ENCODE peak calls at places on chromosomes 12 and 14, in five cellular contexts. L is upper lobe of right lung, Y is PC-3, I is heart right ventricle, N is suprapubic skin. H is an unnamed sample. For H3K27me3, the result is how much of the 10 kb centered on the place peaks cover.

GRCh38 chr12:131511391-131511802 is 199.5 kb upstream of the SFSWAP start:
- DNase-seq in Y (peak), I (no peak), L (no peak), N (no peak), H (peak)

GRCh38 chr14:27881646-27882045 is 884.9 kb upstream of the FOXG1 start:
- DNase-seq in L (no peak), Y (no peak), I (no peak), N (no peak), H (no peak)

GRCh38 chr12:105100207-105100985 is 7.1 kb upstream of the WASHC4 start:
- DNase-seq in Y (peak), I (no peak), N (no peak), L (no peak), H (no peak)

GRCh38 chr12:5043589-5044419 is at the start of gene KCNA5:
- DNase-seq in I (peak), L (no peak), N (no peak), Y (no peak), H (no peak)

GRCh38 chr14:82387699-82388098 is 854.0 kb upstream of the SEL1L start:
- DNase-seq in I (no peak), Y (no peak), L (no peak), N (no peak), H (no peak)

GRCh38 chr14:55241673-55242072 is 29.5 kb upstream of the FBXO34 start:
- DNase-seq in I (no peak), L (no peak), Y (no peak), N (no peak), H (no peak)

GRCh38 chr12:97899956-97900355 is 437.4 kb downstream of the RMST start:
- DNase-seq in N (no peak), Y (no peak), I (no peak), L (no peak), H (peak)

GRCh38 chr12:119710374-119710773 is 42.4 kb downstream of the PRKAB1 start:
- DNase-seq in N (no peak), L (peak), Y (peak), I (no peak), H (no peak)

GRCh38 chr14:61611880-61612630 is 83.3 kb upstream of the HIF1A start:
- DNase-seq in Y (no peak), N (no peak), I (no peak), L (no peak), H (no peak)

GRCh38 chr12:44930972-44931600 is 55.0 kb upstream of the NELL2 start:
- DNase-seq in I (no peak), N (no peak), L (no peak), Y (peak), H (peak)

GRCh38 chr12:1793426-1794210 is 26.7 kb upstream of the LRTM2 start:
- DNase-seq in N (no peak), L (peak), Y (no peak), I (no peak), H (no peak)

GRCh38 chr14:74686324-74686723 is 26.6 kb downstream of the AREL1 start:
- DNase-seq in N (no peak), L (no peak), Y (no peak), I (no peak), H (no peak)

GRCh38 chr14:57831981-57832380 is 33.9 kb downstream of the SLC35F4 start:
- DNase-seq in L (no peak), N (no peak), I (no peak), Y (no peak), H (no peak)

GRCh38 chr12:123830675-123831074 is 68.6 kb downstream of the DNAH10 start:
- DNase-seq in I (no peak), L (no peak), N (no peak), Y (no peak), H (no peak)

GRCh38 chr12:69348162-69348938 is at the start of gene LYZ:
- DNase-seq in Y (no peak), I (peak), L (no peak), N (no peak), H (no peak)

GRCh38 chr14:106200539-106201310 is 674.3 kb downstream of the TMEM121 start:
- DNase-seq in L (no peak), I (no peak), Y (no peak), N (no peak), H (no peak)

GRCh38 chr14:64640839-64641238 is 63.4 kb upstream of the PLEKHG3 start:
- DNase-seq in Y (no peak), N (no peak), I (no peak), L (no peak), H (peak)

GRCh38 chr14:55328317-55328716 is 57.1 kb downstream of the FBXO34 start:
- DNase-seq in N (no peak), Y (no peak), L (no peak), I (no peak), H (peak)

GRCh38 chr12:19183121-19183838 is 53.7 kb downstream of the PLEKHA5 start:
- DNase-seq in Y (no peak), L (no peak), N (no peak), I (no peak), H (no peak)

GRCh38 chr14:80956922-80957321 is 1.5 kb downstream of the TSHR start:
- DNase-seq in L (no peak), I (peak), N (no peak), Y (no peak), H (no peak)

GRCh38 chr12:42588308-42588836 is 1.2 kb downstream of the PRICKLE1 start:
- DNase-seq in N (no peak), Y (peak), L (no peak), I (peak), H (no peak)

GRCh38 chr12:108989381-108989780 is 31.5 kb downstream of the SVOP start:
- DNase-seq in N (no peak), Y (no peak), I (no peak), L (no peak), H (no peak)

GRCh38 chr12:79174656-79175055 is 310.1 kb downstream of the SYT1 start:
- DNase-seq in Y (peak), N (no peak), I (no peak), L (no peak), H (peak)

GRCh38 chr12:80593766-80594165 is 113.7 kb upstream of the MYF6 start:
- DNase-seq in Y (peak), I (no peak), L (no peak), N (no peak), H (peak)

GRCh38 chr12:70443274-70443673 is 77.2 kb downstream of the KCNMB4 start:
- DNase-seq in Y (peak), L (no peak), I (no peak), N (no peak), H (peak)

GRCh38 chr12:121138284-121138683 is 5.6 kb downstream of the P2RX7 start:
- DNase-seq in N (no peak), Y (no peak), L (no peak), I (no peak), H (no peak)

GRCh38 chr12:10186299-10186698 is 7.5 kb downstream of the TMEM52B start:
- DNase-seq in Y (no peak), N (no peak), L (peak), I (peak), H (no peak)

GRCh38 chr12:118682656-118683055 is 298.7 kb upstream of the SRRM4 start:
- DNase-seq in N (no peak), Y (no peak), I (no peak), L (no peak), H (no peak)

GRCh38 chr14:21771671-21772070 is 98.1 kb upstream of the OR4E1 start:
- DNase-seq in Y (peak), I (no peak), N (no peak), L (no peak), H (peak)

GRCh38 chr12:57380300-57380699 is 50.5 kb downstream of the R3HDM2 start:
- DNase-seq in N (no peak), I (no peak), L (no peak), Y (no peak), H (no peak)

GRCh38 chr14:104460920-104461651 is 118.5 kb upstream of the C14orf180 start:
- DNase-seq in Y (no peak), I (peak), N (peak), L (no peak), H (no peak)
- H3K27me3 ChIP-seq in Y (half or more), I (under half), N (half or more), L (under half), H (under half)

DNA sequence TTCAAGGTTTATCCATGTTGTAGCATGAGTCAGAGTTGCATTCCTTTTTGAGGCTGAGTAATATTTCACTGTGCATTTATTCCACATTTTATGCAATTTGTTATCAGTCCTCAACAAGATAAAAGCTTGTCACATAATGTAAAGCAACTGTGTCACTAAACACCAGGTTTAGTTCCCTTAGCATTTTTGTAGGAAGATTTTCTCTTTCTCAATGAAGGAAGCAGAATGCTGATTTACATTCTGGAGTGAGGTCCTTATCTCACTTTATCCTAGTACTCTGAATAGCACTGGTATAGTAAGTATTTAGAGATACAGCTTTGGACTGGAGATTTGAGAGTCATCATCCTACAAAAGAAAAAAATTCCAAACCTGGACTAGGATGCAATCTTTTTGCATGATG is 9.8 kb upstream of the EXD2 start:
- DNase-seq in I (no peak), Y (no peak), N (no peak), L (no peak), H (no peak)
- H3K27me3 ChIP-seq in I (under half), Y (under half), N (under half), L (under half), H (under half)

DNA sequence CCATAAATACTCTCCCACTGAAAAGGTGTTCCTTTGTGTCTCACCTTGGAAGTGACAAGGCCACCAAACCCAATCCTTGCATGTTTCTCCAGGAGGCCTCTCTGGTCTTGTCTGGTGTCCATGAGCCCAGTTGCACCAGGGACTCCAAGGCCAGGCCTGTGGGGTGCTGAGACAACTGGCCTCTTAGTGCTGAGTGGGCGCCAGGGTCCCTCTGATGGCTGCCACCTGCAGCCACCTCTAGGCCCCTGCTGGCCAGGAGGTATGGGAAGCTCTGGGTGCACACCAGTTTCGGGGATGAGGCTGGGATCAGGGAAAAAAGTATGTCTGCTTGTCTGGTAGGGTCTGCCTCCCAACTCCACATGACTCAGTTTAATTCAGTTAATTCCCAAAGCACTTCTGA is 15.2 kb upstream of the FAM181A start:
- DNase-seq in I (no peak), N (no peak), L (no peak), Y (no peak), H (no peak)
- H3K27me3 ChIP-seq in I (under half), N (under half), L (under half), Y (under half), H (under half)

GRCh38 chr12:130334937-130335336 is 2.8 kb upstream of the PIWIL1 start:
- DNase-seq in L (no peak), Y (no peak), I (no peak), N (no peak), H (peak)

GRCh38 chr12:130336723-130337475 is 788 bp upstream of the PIWIL1 start:
- DNase-seq in N (no peak), I (no peak), Y (no peak), L (no peak), H (no peak)

GRCh38 chr12:130337476-130338303 is at the start of gene PIWIL1:
- DNase-seq in L (no peak), Y (no peak), N (no peak), I (no peak), H (no peak)

GRCh38 chr12:130334399-130334798 is 3.3 kb upstream of the PIWIL1 start:
- DNase-seq in Y (no peak), L (no peak), N (no peak), I (no peak), H (no peak)

DNA sequence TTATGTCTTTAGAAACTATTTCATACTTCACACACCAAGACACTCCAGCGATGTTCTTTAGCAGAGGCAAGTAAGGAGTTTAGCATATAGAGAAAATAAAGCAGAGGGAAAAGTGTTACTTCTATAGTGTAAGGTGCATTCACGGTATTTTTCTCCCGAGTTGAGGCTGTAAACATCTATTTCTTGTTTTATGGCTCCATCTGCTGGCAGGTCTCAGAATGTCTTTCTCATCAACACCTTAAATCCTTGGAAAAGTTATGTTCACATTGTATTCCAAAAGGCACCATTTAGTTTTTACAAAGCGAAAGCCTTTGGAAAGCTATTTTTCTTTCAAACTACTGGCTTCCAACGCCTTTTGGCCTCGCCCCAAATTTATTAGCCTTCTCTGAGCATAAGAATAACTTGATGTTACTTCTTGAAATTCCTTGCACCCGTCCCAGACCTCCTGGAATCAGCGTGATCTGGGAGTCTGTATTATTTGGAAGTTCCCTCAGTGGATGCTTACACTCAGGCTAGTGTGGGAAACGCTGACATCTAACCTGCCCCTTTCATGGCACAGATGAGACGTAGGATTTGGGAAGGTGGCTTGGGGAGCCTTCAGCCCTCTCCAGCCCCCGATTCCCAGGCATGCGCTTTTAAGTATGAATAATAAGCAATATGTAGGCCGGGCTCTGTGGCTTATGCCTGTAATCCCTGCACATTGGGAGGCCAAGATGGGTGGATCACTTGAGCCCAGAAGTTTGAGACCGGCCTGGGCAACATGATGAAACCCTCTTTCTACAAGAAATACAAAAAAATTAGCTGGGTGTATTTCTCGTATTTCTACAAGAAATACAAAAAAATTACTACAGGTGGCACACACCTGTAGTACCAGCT is 1.9 kb upstream of the PIWIL1 start:
- DNase-seq in I (peak), N (no peak), Y (peak), L (no peak), H (peak)
- H3K27me3 ChIP-seq in I (under half), N (under half), Y (under half), L (under half), H (under half)

DNA sequence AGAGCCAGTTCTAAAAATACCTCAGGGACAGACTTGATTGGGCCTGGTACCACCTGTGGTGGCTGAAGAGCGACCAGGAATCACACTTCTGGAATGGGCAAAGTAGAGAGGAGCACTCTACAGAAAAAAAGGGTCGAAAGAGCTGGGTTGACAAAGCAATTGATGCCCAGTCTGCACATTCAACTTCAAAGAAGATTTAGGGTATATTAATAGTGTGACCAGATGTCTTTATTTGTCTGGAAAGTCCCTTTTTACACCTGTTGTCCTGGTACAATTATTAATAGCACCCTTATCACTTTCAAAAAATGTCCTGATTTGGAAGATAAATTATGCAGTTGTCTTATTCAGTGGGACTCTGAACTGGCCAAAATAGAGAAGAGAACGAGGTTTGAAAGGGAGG is 137.5 kb downstream of the DYRK2 start:
- DNase-seq in N (no peak), I (no peak), L (no peak), Y (no peak), H (no peak)
- H3K27me3 ChIP-seq in N (under half), I (under half), L (under half), Y (under half), H (under half)

GRCh38 chr12:20740972-20741371 is 45.8 kb downstream of the SLCO1C1 start:
- DNase-seq in L (no peak), I (no peak), N (no peak), Y (no peak), H (no peak)
- H3K27me3 ChIP-seq in L (under half), I (under half), N (under half), Y (under half), H (under half)

GRCh38 chr14:53942970-53943750 is 13.5 kb downstream of the BMP4 start:
- DNase-seq in Y (peak), L (no peak), N (no peak), I (no peak), H (no peak)

GRCh38 chr14:53946404-53947400 is 9.9 kb downstream of the BMP4 start:
- DNase-seq in Y (no peak), N (no peak), L (peak), I (no peak), H (no peak)

GRCh38 chr14:53946071-53946403 is 10.6 kb downstream of the BMP4 start:
- DNase-seq in N (no peak), I (no peak), L (no peak), Y (no peak), H (no peak)

GRCh38 chr14:53947452-53948180 is 9.0 kb downstream of the BMP4 start:
- DNase-seq in Y (no peak), L (no peak), I (no peak), N (no peak), H (no peak)

DNA sequence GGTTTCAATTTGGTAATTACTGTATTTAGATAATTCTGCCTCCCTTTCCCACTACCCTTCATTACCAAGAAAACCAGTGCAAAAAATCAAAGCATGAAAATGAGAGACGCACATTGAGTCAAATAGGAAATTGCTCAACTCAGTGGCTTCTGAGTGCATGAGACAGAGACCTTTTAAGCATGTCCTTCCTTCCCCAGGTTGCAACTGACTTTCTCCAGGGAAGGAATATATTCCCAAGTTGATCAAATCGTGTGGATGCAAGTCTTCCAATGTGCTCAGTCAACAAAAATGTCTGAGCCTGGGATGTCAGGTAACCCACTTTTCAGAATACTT is 12.9 kb downstream of the BMP4 start:
- DNase-seq in L (no peak), Y (no peak), N (no peak), I (no peak), H (no peak)
- H3K27me3 ChIP-seq in L (under half), Y (under half), N (under half), I (under half), H (under half)